ENCODE peak calls at places on chromosomes 7 and 10, in five cellular contexts. J is Panc1; G is H9; M is heart left ventricle; A is CD4-positive, CD25-positive, alpha-beta regulatory T cell. I is an unnamed sample. For H3K4me1, the result is how much of the 10 kb centered on the place peaks cover.

GRCh38 chr10:34526186-34526585 is 288.9 kb downstream of the PARD3 start:
- DNase-seq in M (no peak), A (no peak), G (no peak), J (no peak), I (no peak)

GRCh38 chr10:122845783-122846332 is at the start of gene CUZD1:
- DNase-seq in G (peak), A (no peak), M (no peak), J (no peak), I (no peak)

GRCh38 chr10:1488970-1489548 is 248.3 kb downstream of the ADARB2 start:
- DNase-seq in M (no peak), J (no peak), G (no peak), A (peak), I (no peak)

GRCh38 chr10:119449760-119450461 is 92.6 kb downstream of the RGS10 start:
- DNase-seq in A (no peak), J (no peak), G (no peak), M (no peak), I (no peak)

GRCh38 chr7:84792232-84792882 is 394.5 kb downstream of the SEMA3D start:
- DNase-seq in M (no peak), J (no peak), G (no peak), A (no peak), I (no peak)

GRCh38 chr10:123472606-123473005 is 193.5 kb upstream of the GPR26 start:
- DNase-seq in M (no peak), A (no peak), G (peak), J (no peak), I (no peak)

GRCh38 chr10:74081192-74081803 is 69.3 kb downstream of the AP3M1 start:
- DNase-seq in M (peak), G (peak), J (peak), A (peak), I (no peak)

GRCh38 chr10:31004611-31005193 is 27.0 kb downstream of the ZNF438 start:
- DNase-seq in M (no peak), G (no peak), A (no peak), J (no peak), I (no peak)

GRCh38 chr10:69446229-69446628 is 5.0 kb upstream of the TSPAN15 start:
- DNase-seq in A (no peak), J (no peak), M (no peak), G (no peak), I (no peak)

GRCh38 chr7:73364006-73364728 is 36.2 kb downstream of the FKBP6 start:
- DNase-seq in G (no peak), J (no peak), A (no peak), M (no peak), I (no peak)

GRCh38 chr10:126839094-126839761 is 66.0 kb upstream of the DOCK1 start:
- DNase-seq in M (no peak), G (no peak), A (no peak), J (no peak), I (no peak)

GRCh38 chr7:51235593-51236313 is 80.9 kb downstream of the COBL start:
- DNase-seq in G (no peak), J (no peak), M (no peak), A (no peak), I (no peak)

GRCh38 chr7:1243290-1243963 is 10.8 kb downstream of the UNCX start:
- DNase-seq in A (no peak), J (no peak), G (no peak), M (no peak), I (no peak)

GRCh38 chr7:115654384-115655181 is 376.0 kb downstream of the TFEC start:
- DNase-seq in J (no peak), A (no peak), M (no peak), G (no peak), I (no peak)

GRCh38 chr10:27439101-27439500 is 65.0 kb upstream of the RAB18 start:
- DNase-seq in M (no peak), G (no peak), A (no peak), J (no peak), I (no peak)

GRCh38 chr7:107145072-107145838 is 23.5 kb upstream of the HBP1 start:
- DNase-seq in A (no peak), J (no peak), G (no peak), M (no peak), I (no peak)

GRCh38 chr10:97498841-97499560 is at the start of gene UBTD1:
- DNase-seq in J (no peak), A (peak), M (peak), G (peak), I (peak)

GRCh38 chr10:97499561-97500296 is 1.0 kb downstream of the UBTD1 start:
- DNase-seq in A (no peak), G (no peak), J (no peak), M (peak), I (peak)

GRCh38 chr10:97498076-97498840 is at the start of gene MMS19:
- DNase-seq in M (peak), G (peak), A (peak), J (peak), I (peak)

GRCh38 chr10:97500297-97500575 is 1.5 kb downstream of the UBTD1 start:
- DNase-seq in G (no peak), J (no peak), A (no peak), M (no peak), I (no peak)

DNA sequence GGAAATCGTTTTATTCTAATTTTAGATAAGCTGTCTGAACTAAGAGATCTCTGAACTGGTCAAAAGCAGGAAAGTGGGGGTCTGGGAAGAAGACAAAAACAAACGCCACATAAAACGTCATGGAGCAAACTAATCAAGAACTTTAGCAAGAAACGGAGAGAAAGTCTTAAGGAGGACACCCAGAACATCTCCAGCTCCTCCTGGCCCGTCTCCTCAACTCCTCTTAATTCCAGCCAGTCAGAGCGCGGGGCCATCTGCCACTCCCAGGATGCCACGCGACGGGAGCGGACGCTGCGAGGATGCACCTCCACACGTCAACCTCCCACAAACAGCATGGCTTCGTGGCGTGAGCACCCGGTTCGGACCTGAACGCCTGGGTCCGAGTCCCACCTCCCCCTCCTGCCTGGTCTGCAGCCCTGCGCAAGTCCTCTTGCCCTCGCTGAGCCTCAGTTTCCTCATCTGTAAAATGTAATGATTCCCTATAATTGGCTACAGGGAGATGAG is 598 bp downstream of the MMS19 start:
- DNase-seq in M (peak), A (peak), G (peak), J (no peak), I (peak)
- H3K4me1 ChIP-seq in M (half or more), A (under half), G (under half), J (under half), I (half or more)

DNA sequence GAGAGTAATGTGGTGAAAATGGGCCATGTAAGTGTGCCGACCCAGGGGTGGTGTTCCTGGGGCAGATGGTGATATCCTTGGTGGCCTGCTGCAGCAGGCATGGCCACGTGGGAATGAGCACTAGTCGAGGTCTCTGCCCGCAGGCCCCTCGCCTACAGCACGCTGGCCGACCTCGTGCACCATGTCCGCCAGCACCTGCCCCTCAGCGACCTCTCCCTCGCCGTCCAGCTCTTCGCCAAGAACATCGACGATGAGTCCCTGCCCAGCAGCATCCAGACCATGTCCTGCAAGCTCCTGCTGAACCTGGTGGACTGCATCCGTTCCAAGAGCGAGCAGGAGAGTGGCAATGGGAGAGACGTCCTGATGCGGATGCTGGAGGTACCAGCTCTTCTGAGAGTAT is 30.3 kb downstream of the TRRAP start:
- DNase-seq in M (no peak), A (no peak), G (no peak), J (no peak), I (no peak)
- H3K4me1 ChIP-seq in M (under half), A (under half), G (under half), J (under half), I (under half)

GRCh38 chr10:29734640-29734979 is 99.8 kb upstream of the SVIL start:
- DNase-seq in J (no peak), A (no peak), M (peak), G (no peak), I (no peak)

GRCh38 chr10:29733323-29733722 is 98.6 kb upstream of the SVIL start:
- DNase-seq in J (no peak), A (no peak), M (no peak), G (no peak), I (no peak)

GRCh38 chr10:29736325-29737208 is 101.8 kb upstream of the SVIL start:
- DNase-seq in G (peak), J (no peak), A (no peak), M (peak), I (peak)

GRCh38 chr10:29735628-29736324 is 101.0 kb upstream of the SVIL start:
- DNase-seq in J (peak), M (peak), A (peak), G (peak), I (peak)

GRCh38 chr10:29734980-29735627 is 100.3 kb upstream of the SVIL start:
- DNase-seq in A (peak), J (no peak), M (peak), G (peak), I (peak)
- H3K4me1 ChIP-seq in A (under half), J (under half), M (under half), G (under half), I (under half)

DNA sequence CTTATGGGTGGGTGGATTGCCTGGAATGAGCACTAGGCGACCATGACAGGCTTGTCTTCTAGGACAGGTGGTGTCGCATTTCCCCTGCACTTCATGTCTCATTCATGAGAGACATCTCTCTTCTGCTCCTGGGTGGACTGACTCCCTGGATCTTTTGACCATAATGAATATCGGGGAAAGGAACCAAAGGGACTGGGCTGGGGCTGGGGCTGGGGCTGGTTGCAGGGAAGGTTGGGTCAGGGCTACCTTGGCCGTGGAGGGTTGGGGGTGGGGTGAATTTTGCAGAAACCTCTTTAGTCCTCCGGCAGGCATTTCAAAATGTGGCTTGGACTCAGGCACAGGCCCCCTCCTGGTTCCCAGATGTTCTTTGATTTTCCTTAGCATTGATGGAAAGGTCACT is 319.2 kb downstream of the ZNF716 start:
- DNase-seq in G (no peak), M (no peak), A (no peak), J (no peak), I (no peak)
- H3K4me1 ChIP-seq in G (under half), M (under half), A (under half), J (under half), I (under half)

GRCh38 chr10:77419056-77419455 is 218.6 kb downstream of the KCNMA1 start:
- DNase-seq in A (no peak), J (no peak), M (no peak), G (no peak), I (no peak)
- H3K4me1 ChIP-seq in A (under half), J (under half), M (under half), G (under half), I (under half)

GRCh38 chr7:137151056-137151731 is 192.3 kb downstream of the PTN start:
- DNase-seq in J (no peak), M (no peak), G (no peak), A (no peak), I (no peak)
- H3K4me1 ChIP-seq in J (under half), M (under half), G (under half), A (under half), I (under half)

DNA sequence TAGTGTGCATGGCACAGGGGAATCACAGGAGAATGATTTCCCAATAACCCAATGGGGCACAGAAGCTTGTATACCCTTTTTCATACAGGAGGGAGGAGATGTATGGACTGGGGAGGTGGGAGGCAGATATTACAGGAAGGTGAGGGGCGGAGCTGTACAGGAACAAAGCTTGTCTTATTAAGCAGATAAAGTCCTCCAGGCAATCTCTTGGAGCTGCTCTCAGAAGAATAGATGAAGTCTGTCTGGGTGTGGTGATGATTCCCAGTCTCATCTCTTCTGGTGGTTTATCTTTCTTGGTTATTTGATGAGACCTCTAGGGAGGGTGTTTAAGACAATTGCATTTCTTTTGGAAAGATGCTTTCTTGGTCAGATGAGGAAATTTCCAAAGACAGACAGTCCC is 25.1 kb upstream of the CPA5 start:
- DNase-seq in J (no peak), A (no peak), M (no peak), G (no peak), I (no peak)
- H3K4me1 ChIP-seq in J (under half), A (under half), M (under half), G (under half), I (under half)

GRCh38 chr10:29610876-29611647 is 23.7 kb downstream of the SVIL start:
- DNase-seq in J (no peak), M (no peak), G (no peak), A (no peak), I (no peak)

GRCh38 chr10:29615195-29615594 is 19.6 kb downstream of the SVIL start:
- DNase-seq in J (no peak), M (no peak), G (no peak), A (no peak), I (no peak)

GRCh38 chr10:29613791-29614190 is 21.0 kb downstream of the SVIL start:
- DNase-seq in A (no peak), G (no peak), M (no peak), J (no peak), I (no peak)

GRCh38 chr10:29611796-29612381 is 22.9 kb downstream of the SVIL start:
- DNase-seq in M (no peak), J (no peak), G (no peak), A (no peak), I (no peak)

DNA sequence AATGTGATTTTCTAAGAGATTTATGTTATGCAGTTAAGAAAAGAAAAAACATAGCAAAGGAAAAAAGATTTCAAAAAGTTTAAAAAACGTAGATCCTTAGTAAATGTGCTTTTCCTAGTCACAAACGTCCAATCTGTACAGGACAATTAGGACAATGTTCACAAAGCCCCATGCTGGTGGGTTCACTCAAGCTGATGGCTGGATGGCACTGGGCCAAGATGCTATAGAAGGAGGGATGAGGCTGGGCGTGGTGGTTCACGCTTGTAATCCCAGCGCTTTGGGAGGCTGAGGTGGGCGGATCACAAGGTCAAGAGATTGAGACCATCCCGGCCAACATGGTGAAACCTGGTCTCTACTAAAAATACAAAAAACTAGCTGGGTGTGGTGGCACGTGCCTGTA is 22.1 kb downstream of the SVIL start:
- DNase-seq in M (no peak), J (no peak), G (no peak), A (no peak), I (no peak)
- H3K4me1 ChIP-seq in M (half or more), J (under half), G (under half), A (under half), I (half or more)

GRCh38 chr10:124596116-124596785 is 134.6 kb downstream of the LHPP start:
- DNase-seq in A (no peak), G (no peak), M (no peak), J (no peak), I (peak)

GRCh38 chr10:124596914-124597676 is 135.5 kb downstream of the LHPP start:
- DNase-seq in G (no peak), A (no peak), M (no peak), J (no peak), I (no peak)

GRCh38 chr10:124598773-124599587 is 137.4 kb downstream of the LHPP start:
- DNase-seq in J (no peak), A (no peak), G (no peak), M (no peak), I (no peak)

GRCh38 chr10:124598196-124598595 is 136.6 kb downstream of the LHPP start:
- DNase-seq in M (no peak), G (no peak), J (no peak), A (no peak), I (no peak)

DNA sequence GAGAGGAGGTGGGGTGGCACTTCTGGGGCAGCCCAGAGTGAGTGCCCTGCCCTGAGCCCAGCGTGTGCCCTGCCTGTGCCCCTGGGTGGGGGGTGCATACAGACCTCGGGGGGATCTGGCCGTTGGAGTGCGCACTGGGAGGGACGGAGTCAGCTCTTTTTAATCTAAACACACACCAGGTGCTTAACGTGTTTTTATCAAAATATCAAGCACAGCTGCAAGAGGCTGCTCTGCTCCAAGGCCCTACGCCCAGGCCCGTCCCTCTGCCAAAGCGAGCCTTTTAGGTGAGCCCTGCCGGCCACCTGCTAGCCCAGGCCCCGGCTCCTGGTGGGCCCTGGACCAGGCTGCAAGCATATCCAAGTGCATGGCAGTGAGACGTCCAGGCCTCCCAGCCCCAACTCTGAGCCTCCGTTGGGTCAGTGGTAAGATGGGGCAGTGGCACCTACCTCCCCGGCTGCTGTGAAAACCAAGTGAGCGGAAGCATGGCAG is 136.1 kb downstream of the LHPP start:
- DNase-seq in A (no peak), G (no peak), M (no peak), J (no peak), I (no peak)
- H3K4me1 ChIP-seq in A (under half), G (under half), M (under half), J (under half), I (under half)

GRCh38 chr7:135958173-135958572 is 19.0 kb downstream of the MTPN start:
- DNase-seq in M (no peak), A (no peak), J (no peak), G (no peak), I (no peak)

GRCh38 chr7:135959655-135960363 is 17.4 kb downstream of the MTPN start:
- DNase-seq in M (no peak), G (no peak), J (no peak), A (no peak), I (no peak)

GRCh38 chr7:135962802-135963201 is 14.4 kb downstream of the MTPN start:
- DNase-seq in J (no peak), G (no peak), A (no peak), M (no peak), I (no peak)

GRCh38 chr7:135957627-135958026 is 19.5 kb downstream of the MTPN start:
- DNase-seq in A (no peak), J (no peak), G (no peak), M (no peak), I (no peak)

GRCh38 chr7:135960709-135961451 is 16.3 kb downstream of the MTPN start:
- DNase-seq in M (no peak), J (no peak), G (no peak), A (no peak), I (no peak)
- H3K4me1 ChIP-seq in M (under half), J (under half), G (under half), A (under half), I (half or more)

I was measured in left ventricle myocardium inferior.